ENCODE peak calls at places on chromosomes 16 and 17, in ten cellular contexts. S is GM06990, W is PC-3, A is A549, D is AG04450, M is cardiac muscle cell, J is pancreas, U is stomach, T is fibroblast of mammary gland, N is brain microvascular endothelial cell. Q is an unnamed sample.

GRCh38 chr16:8920676-8921625 is 38.8 kb downstream of the LITAFD start:
- DNase-seq in N (no peak), M (peak), U (no peak), S (no peak), T (peak), W (no peak), J (no peak), A (no peak), D (no peak), Q (no peak)

GRCh38 chr17:71975331-71975801 is 145.5 kb upstream of the SOX9 start:
- DNase-seq in M (no peak), J (no peak), W (peak), S (no peak), T (peak), D (peak), A (no peak), N (peak), U (no peak), Q (peak)

GRCh38 chr16:49856741-49857330 is 924 bp upstream of the ZNF423 start:
- DNase-seq in J (peak), N (peak), M (peak), D (peak), U (peak), A (peak), T (peak), S (peak), W (peak), Q (peak)

GRCh38 chr17:66240630-66241029 is 11.4 kb upstream of the APOH start:
- DNase-seq in J (no peak), U (no peak), W (peak), S (no peak), N (no peak), T (peak), D (no peak), A (no peak), M (no peak), Q (peak)

GRCh38 chr17:83203073-83203471 is 123.7 kb downstream of the METRNL start:
- DNase-seq in N (peak), W (no peak), S (no peak), A (no peak), T (peak), U (peak), J (no peak), M (no peak), D (peak), Q (no peak)

GRCh38 chr17:39677581-39678339 is 9.5 kb downstream of the PNMT start:
- DNase-seq in M (peak), N (no peak), T (no peak), J (no peak), A (no peak), U (no peak), D (no peak), S (no peak), W (no peak), Q (no peak)

GRCh38 chr16:13289515-13289914 is 388.1 kb downstream of the SHISA9 start:
- DNase-seq in M (no peak), U (no peak), T (no peak), A (no peak), S (peak), N (no peak), W (no peak), D (no peak), J (no peak), Q (peak)

GRCh38 chr16:15810411-15810810 is 46.4 kb downstream of the MYH11 start:
- DNase-seq in D (no peak), T (no peak), M (no peak), W (no peak), N (peak), J (no peak), U (no peak), A (no peak), S (no peak), Q (no peak)

GRCh38 chr17:15262291-15263205 is 2.6 kb downstream of the PMP22 start:
- DNase-seq in S (peak), D (peak), T (peak), J (peak), W (peak), U (peak), N (no peak), A (peak), M (peak), Q (peak)
- TF ChIP-seq CTCF in S (no peak), D (peak), T (no peak), J (no peak), W (peak), U (no peak), N (peak), A (no peak), M (peak), Q (no peak)

GRCh38 chr16:86515780-86516617 is 5.7 kb downstream of the FOXF1 start:
- DNase-seq in A (no peak), U (no peak), W (no peak), S (no peak), T (peak), J (no peak), M (peak), D (no peak), N (no peak), Q (no peak)

GRCh38 chr16:86513471-86514277 is 3.3 kb downstream of the FOXF1 start:
- DNase-seq in M (no peak), W (no peak), D (no peak), U (no peak), N (no peak), T (no peak), A (no peak), J (no peak), S (no peak), Q (no peak)

GRCh38 chr16:86516618-86517003 is 6.3 kb downstream of the FOXF1 start:
- DNase-seq in D (no peak), J (no peak), A (no peak), U (no peak), S (no peak), T (no peak), M (no peak), W (no peak), N (no peak), Q (no peak)

GRCh38 chr16:86515420-86515779 is 5.1 kb downstream of the FOXF1 start:
- DNase-seq in S (no peak), U (no peak), T (no peak), A (no peak), D (no peak), W (no peak), J (no peak), M (no peak), N (no peak), Q (no peak)

DNA sequence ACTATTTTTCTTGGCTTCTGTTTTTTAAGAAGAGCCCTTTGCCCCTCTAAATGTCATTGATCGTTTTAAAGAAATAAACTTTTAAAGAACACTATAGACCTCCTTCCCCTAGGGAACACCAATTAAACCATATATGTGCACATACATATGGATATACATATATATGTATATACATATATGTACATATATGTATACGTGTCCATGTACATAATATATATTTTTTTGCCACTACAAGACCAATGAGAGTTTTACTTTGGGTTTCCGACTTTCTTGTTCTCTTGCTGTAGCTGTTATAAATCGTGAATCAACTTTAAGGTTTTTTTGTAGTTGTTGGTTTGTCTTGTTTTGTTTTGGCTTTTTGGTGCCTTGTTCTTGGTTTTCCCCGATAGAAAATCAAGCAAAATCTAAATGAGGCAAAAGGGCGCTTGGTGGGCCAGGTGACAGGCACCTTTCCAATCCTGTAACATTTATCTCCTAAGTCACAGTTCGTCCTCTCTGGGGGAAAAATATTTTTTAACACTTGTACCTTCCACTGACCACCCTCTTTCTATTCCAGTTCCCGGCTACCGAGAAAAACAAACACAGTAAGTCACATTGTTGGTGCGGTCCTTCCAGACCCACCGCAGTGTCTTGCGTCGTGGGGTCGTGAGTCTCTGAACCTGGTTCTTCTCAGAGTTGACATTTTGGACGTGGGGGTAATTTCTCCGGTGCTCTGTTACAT is 4.5 kb downstream of the FOXF1 start:
- DNase-seq in A (no peak), J (no peak), U (no peak), S (no peak), T (no peak), N (no peak), D (no peak), M (no peak), W (no peak), Q (no peak)
- H3K4me3 ChIP-seq in A (no peak), J (no peak), U (peak), S (no peak), T (no peak), N (no peak), D (peak), M (no peak), W (no peak), Q (no peak)

GRCh38 chr17:77209330-77209748 is 68.6 kb downstream of the SEC14L1 start:
- DNase-seq in D (no peak), T (no peak), W (no peak), S (no peak), J (no peak), N (no peak), M (no peak), U (peak), A (no peak), Q (no peak)

GRCh38 chr17:77208856-77209255 is 68.1 kb downstream of the SEC14L1 start:
- DNase-seq in S (no peak), A (no peak), W (no peak), U (no peak), T (peak), D (no peak), J (no peak), M (no peak), N (no peak), Q (no peak)

GRCh38 chr17:77206557-77206956 is 65.8 kb downstream of the SEC14L1 start:
- DNase-seq in N (no peak), A (no peak), D (no peak), T (no peak), J (no peak), M (no peak), U (no peak), S (no peak), W (no peak), Q (no peak)

GRCh38 chr17:77207689-77208216 is 67.0 kb downstream of the SEC14L1 start:
- DNase-seq in A (no peak), W (no peak), S (no peak), M (no peak), U (no peak), D (no peak), T (no peak), J (no peak), N (no peak), Q (no peak)

DNA sequence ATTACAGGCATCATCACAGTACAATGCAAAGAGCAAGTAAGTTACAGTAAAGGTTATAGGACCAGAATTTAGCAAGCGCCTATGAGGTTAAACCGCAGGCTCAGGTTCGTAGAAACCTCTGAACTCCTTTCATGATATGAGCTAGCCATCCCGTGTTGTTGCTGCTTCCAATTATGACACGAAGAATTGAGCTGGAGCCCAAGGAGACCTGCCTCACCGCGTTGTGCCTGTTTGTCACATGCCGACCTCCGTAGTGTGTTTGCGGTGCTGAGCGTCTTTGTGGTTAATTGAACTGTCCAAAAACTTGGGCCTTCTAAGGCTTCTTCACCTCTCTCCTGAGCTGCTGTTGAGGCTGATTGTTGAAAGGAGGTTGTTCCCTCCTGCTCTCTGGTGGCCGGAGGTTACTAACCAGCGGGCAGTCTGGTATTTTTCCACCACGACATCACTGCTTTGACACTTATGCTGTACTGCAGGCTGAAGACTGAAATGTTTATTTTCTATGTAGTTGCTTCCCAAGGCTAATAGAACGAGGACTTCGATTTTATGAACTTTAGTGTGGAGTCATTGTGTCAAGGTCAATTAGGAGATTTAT is 67.5 kb downstream of the SEC14L1 start:
- DNase-seq in S (no peak), N (peak), T (peak), W (no peak), J (peak), D (peak), M (peak), A (no peak), U (peak), Q (no peak)
- TF ChIP-seq CTCF in S (no peak), N (peak), T (peak), W (no peak), J (no peak), D (peak), M (peak), A (peak), U (no peak), Q (no peak)

GRCh38 chr16:81633147-81633619 is 145.9 kb upstream of the PLCG2 start:
- DNase-seq in N (no peak), S (no peak), A (no peak), M (no peak), J (no peak), T (no peak), W (no peak), U (no peak), D (no peak), Q (no peak)
- H3K4me3 ChIP-seq in N (no peak), S (no peak), A (no peak), M (no peak), J (no peak), T (no peak), W (no peak), U (no peak), D (no peak), Q (no peak)